ENCODE peak calls at places on chromosomes 13 and 19, in seven cellular contexts. N is NCI-H1694 treated with DMSO at 0.1 percent for 48 hours, T is Caki2, Q is renal cortical epithelial cell, E is SW 1271, L is T-helper 9 cell, P is left cardiac atrium. D is an unnamed sample.

GRCh38 chr19:45104658-45105384 is 11.8 kb downstream of the PPP1R37 start:
- DNase-seq in Q (no peak), N (no peak), T (no peak), P (no peak), E (no peak), L (no peak), D (no peak)

GRCh38 chr19:13072206-13072898 is 30.3 kb downstream of the LYL1 start:
- DNase-seq in E (no peak), P (no peak), T (no peak), Q (no peak), L (no peak), N (peak), D (no peak)

GRCh38 chr19:38793186-38793585 is 4.2 kb downstream of the LGALS7B start:
- DNase-seq in E (no peak), T (no peak), P (no peak), L (no peak), Q (peak), N (peak), D (no peak)

GRCh38 chr19:2982983-2983350 is 5.6 kb downstream of the TLE6 start:
- DNase-seq in Q (peak), L (no peak), T (no peak), E (no peak), P (peak), N (peak), D (peak)

GRCh38 chr19:47021536-47022139 is 2.0 kb downstream of the NPAS1 start:
- DNase-seq in E (no peak), Q (no peak), P (no peak), T (no peak), L (no peak), N (no peak), D (no peak)

GRCh38 chr13:111505175-111505777 is 184.8 kb downstream of the TEX29 start:
- DNase-seq in P (no peak), E (no peak), Q (no peak), T (no peak), N (peak), L (no peak), D (no peak)

GRCh38 chr13:94251801-94252200 is 227.7 kb downstream of the DCT start:
- DNase-seq in P (peak), Q (peak), N (no peak), E (no peak), L (no peak), T (no peak), D (no peak)

GRCh38 chr19:37855098-37855497 is 51.3 kb downstream of the WDR87 start:
- DNase-seq in N (no peak), E (no peak), P (peak), Q (no peak), L (no peak), T (no peak), D (no peak)

GRCh38 chr13:75569576-75569975 is 20.0 kb downstream of the UCHL3 start:
- DNase-seq in L (no peak), N (no peak), E (no peak), T (no peak), Q (no peak), P (no peak), D (no peak)

GRCh38 chr19:30590596-30591229 is 218.5 kb downstream of the ZNF536 start:
- DNase-seq in Q (no peak), T (no peak), E (no peak), L (no peak), N (no peak), P (no peak), D (no peak)

GRCh38 chr19:50419580-50420035 is 870 bp downstream of the SPIB start:
- DNase-seq in N (no peak), L (no peak), P (no peak), T (no peak), E (no peak), Q (no peak), D (no peak)

GRCh38 chr19:14798760-14799159 is 20.4 kb upstream of the ADGRE2 start:
- DNase-seq in Q (no peak), T (no peak), N (no peak), P (no peak), E (no peak), L (no peak), D (no peak)

GRCh38 chr13:97911311-97912138 is 42.0 kb upstream of the IPO5 start:
- DNase-seq in Q (peak), T (peak), P (no peak), L (no peak), N (no peak), E (no peak), D (no peak)

GRCh38 chr19:48681127-48681470 is 8.3 kb upstream of the NTN5 start:
- DNase-seq in T (peak), Q (peak), P (no peak), L (no peak), N (no peak), E (no peak), D (no peak)

GRCh38 chr13:49373699-49374098 is 70.2 kb downstream of the CAB39L start:
- DNase-seq in N (no peak), P (no peak), E (no peak), Q (no peak), L (no peak), T (no peak), D (no peak)

GRCh38 chr13:102856603-102857002 is 10.8 kb downstream of the ERCC5 start:
- DNase-seq in T (no peak), Q (peak), P (peak), N (no peak), L (no peak), E (no peak), D (no peak)